ENCODE peak calls at places on chromosomes 4 and X, in six cellular contexts. R is GM12878, W is H1, I is GM12892, C is K562, Y is HepG2. B is an unnamed sample.

GRCh38 chr4:80184053-80184790 is 13.1 kb upstream of the PRDM8 start:
- DNase-seq in I (peak), C (no peak), Y (peak), W (no peak), R (no peak), B (peak)

GRCh38 chrX:39688576-39689373 is 409.0 kb downstream of the BCOR start:
- DNase-seq in R (no peak), W (no peak), Y (peak), C (peak), I (peak), B (no peak)

GRCh38 chrX:83022020-83022419 is 486.1 kb upstream of the POU3F4 start:
- DNase-seq in C (no peak), Y (no peak), W (peak), I (no peak), R (no peak), B (no peak)

GRCh38 chr4:40327340-40327739 is 7.8 kb upstream of the CHRNA9 start:
- DNase-seq in I (no peak), Y (no peak), C (no peak), W (no peak), R (no peak), B (no peak)

GRCh38 chrX:38805294-38806053 is 4.2 kb downstream of the MID1IP1 start:
- DNase-seq in R (no peak), C (peak), I (peak), W (no peak), Y (peak), B (no peak)

GRCh38 chrX:44382871-44383270 is 39.4 kb upstream of the EFHC2 start:
- DNase-seq in C (no peak), I (no peak), W (no peak), Y (no peak), R (no peak), B (no peak)

GRCh38 chrX:148380614-148381561 is 119.5 kb upstream of the AFF2 start:
- DNase-seq in W (no peak), R (peak), Y (no peak), I (no peak), C (no peak), B (no peak)

GRCh38 chr4:88320174-88320779 is 35.9 kb upstream of the PPM1K start:
- DNase-seq in R (no peak), Y (no peak), I (no peak), W (no peak), C (no peak), B (no peak)

GRCh38 chrX:24241822-24242648 is 71.8 kb downstream of the SUPT20HL2 start:
- DNase-seq in Y (peak), W (no peak), I (no peak), C (peak), R (no peak), B (no peak)

GRCh38 chr4:40547446-40548132 is 82.1 kb downstream of the RBM47 start:
- DNase-seq in C (no peak), W (no peak), Y (no peak), R (no peak), I (no peak), B (no peak)

GRCh38 chr4:105930696-105931095 is 35.4 kb downstream of the NPNT start:
- DNase-seq in Y (no peak), C (no peak), W (no peak), I (no peak), R (no peak), B (no peak)

GRCh38 chr4:158599150-158599549 is 72.5 kb downstream of the C4orf46 start:
- DNase-seq in R (no peak), W (no peak), I (no peak), C (no peak), Y (no peak), B (no peak)

GRCh38 chr4:55503164-55503563 is 43.5 kb downstream of the CLOCK start:
- DNase-seq in Y (no peak), W (no peak), C (peak), R (no peak), I (no peak), B (no peak)

GRCh38 chrX:136851526-136851925 is 29.0 kb downstream of the RBMX start:
- DNase-seq in Y (no peak), W (no peak), R (no peak), I (no peak), C (no peak), B (no peak)

GRCh38 chr4:184471872-184472539 is 2.3 kb downstream of the IRF2 start:
- DNase-seq in W (no peak), Y (no peak), I (peak), R (no peak), C (no peak), B (no peak)

GRCh38 chr4:120694973-120695372 is 227.6 kb downstream of the PRDM5 start:
- DNase-seq in I (no peak), W (no peak), Y (no peak), R (no peak), C (no peak), B (no peak)

DNA sequence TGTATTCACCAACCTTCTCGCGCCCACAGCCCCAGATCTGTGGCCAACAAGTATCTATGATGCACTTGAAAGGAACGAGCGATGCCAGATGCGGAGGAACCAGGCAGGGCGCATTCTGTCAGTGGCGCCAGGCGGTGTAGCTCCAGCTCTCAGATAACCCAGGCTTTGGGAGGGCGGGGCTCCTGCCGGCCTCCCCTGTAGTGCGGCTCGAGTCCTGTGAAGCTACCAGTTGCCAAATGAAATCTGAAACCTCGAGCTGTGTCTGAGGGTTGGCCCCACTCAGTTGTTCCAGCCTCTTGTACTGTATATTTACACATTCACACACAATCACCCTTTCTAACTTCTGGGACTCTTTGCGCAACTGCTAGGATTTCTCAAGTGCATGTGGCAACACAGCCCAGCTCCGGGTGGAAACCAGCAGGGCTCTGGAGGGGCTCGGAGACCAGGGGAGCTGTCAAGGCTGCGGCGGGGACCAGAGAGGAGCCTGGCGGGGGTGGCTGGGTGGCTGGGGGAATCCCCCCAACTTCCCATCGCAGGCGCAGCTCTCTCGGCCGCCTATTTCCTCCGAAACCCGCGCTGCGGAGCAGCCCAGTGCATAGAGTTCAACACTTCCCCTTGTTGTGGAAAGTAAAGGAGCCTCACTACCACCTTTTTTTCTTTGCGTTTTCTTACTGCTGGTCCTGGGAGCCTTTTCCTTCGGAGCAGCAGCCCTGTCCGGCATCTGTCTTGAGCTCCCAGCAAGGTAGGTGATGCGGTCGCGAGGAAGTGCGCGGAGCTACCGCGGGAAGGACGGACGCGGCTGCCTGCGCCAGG is at the start of gene ARHGAP24:
- DNase-seq in W (peak), R (peak), Y (peak), I (peak), C (no peak), B (peak)
- TF ChIP-seq POLR2A in W (no peak), R (no peak), Y (no peak), I (no peak), C (no peak), B (no peak)

GRCh38 chr4:39237179-39237578 is 54.9 kb downstream of the WDR19 start:
- DNase-seq in R (no peak), I (no peak), Y (peak), W (no peak), C (no peak), B (no peak)
- TF ChIP-seq TAF1 in R (no peak), I (no peak), Y (no peak), W (no peak), C (no peak), B (no peak)

GRCh38 chr4:6749340-6750171 is 33.0 kb upstream of the KIAA0232 start:
- DNase-seq in R (no peak), W (no peak), Y (peak), C (peak), I (no peak), B (no peak)
- TF ChIP-seq POLR2A in R (no peak), W (no peak), Y (no peak), C (no peak), I (no peak), B (no peak)

GRCh38 chrX:150036181-150036580 is 97.9 kb upstream of the EOLA2 start:
- DNase-seq in C (no peak), Y (peak), I (no peak), R (no peak), W (no peak), B (no peak)
- TF ChIP-seq TAF1 in C (no peak), Y (no peak), I (no peak), R (no peak), W (no peak), B (no peak)

GRCh38 chrX:150980711-150981110 is 2.4 kb upstream of the HMGB3 start:
- DNase-seq in W (no peak), R (no peak), I (no peak), Y (no peak), C (no peak), B (no peak)

GRCh38 chrX:150983526-150984163 is 510 bp downstream of the HMGB3 start:
- DNase-seq in R (no peak), Y (no peak), I (no peak), W (no peak), C (peak), B (no peak)

GRCh38 chrX:150984164-150984824 is 1.2 kb downstream of the HMGB3 start:
- DNase-seq in I (no peak), Y (no peak), C (peak), W (no peak), R (no peak), B (no peak)

GRCh38 chrX:150982235-150982785 is 825 bp upstream of the HMGB3 start:
- DNase-seq in Y (no peak), C (no peak), R (no peak), I (no peak), W (no peak), B (no peak)

DNA sequence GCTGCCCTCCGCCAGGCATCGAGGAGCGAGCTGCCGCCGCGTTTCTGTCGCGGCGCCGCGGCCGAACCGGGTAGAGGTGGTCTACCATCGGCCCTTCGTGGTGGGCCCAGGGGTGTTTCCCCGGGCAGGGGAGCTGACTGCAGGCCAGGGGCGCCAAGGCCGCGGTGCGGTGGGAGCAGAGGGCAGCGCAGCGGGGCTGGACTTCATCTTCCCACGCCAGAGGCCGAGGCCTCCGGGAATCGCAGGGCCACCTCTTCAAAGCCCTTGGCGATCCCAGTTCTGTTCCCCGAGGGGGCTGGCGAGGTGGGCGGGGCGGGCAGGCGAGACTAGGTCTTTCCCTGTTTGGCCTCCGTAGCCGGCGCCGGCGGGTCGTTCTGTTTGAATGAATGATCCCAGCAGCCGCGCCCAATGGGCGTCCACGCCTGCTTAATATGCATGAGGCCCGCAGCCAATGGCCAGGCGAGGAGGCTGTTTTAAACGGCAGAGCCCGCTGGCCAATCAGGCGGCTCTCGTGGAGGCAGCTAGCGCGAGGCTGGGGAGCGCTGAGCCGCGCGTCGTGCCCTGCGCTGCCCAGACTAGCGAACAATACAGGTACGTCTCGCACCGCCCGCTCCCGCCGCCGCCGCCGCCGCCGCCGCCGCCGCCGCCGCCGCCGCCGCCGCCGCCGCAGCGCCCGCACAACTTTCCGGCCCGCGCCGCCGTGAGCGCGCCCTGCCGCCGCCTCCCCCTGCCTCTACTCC is at the start of gene HMGB3:
- DNase-seq in C (peak), Y (peak), W (peak), I (peak), R (peak), B (peak)
- TF ChIP-seq POLR2A in C (peak), Y (peak), W (peak), I (peak), R (peak), B (no peak)

DNA sequence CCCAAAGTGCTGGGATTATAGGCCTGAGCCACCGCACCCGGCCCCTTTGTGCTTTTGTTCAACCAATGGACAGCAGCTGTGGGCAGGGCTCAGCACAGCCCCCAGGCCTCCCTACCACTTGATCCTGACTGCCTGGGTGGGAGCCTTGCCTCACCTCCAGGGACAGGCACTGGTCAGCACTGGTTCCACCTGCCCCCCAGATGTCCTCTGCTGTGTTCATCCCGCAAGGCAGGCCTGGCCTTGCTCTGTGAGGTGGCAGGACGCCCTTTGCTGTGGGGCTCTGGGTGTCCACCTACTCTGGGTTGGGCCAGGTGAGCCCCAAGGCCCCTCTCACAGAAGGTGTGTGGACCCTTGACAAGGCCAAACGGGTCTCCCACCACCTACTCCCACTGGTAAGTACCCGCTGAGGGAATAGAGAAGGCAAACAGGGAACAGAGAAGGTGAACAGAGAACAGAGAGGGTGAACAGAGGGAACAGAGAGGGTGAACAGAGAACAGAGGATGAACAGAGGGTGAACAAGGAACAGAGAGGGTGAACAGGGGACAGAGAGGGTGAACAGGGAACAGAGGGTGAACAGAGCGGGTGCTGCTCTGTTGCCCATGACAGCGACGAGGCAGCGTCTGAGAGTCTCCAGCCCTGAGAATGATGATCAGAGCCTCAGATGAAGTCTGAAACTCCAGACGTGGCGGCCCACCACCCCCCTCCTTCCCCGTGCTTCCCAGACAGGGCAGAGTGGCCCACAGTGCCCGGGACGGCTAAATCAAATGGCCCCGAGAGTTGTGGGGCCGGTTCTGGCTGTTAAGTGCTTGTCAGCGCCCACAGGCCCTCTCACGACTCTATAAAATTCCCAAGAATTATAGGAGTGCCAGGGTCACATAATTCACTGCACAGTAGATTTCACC is 55.0 kb upstream of the NKX1-1 start:
- DNase-seq in Y (no peak), I (no peak), W (no peak), C (no peak), R (no peak), B (no peak)
- TF ChIP-seq TAF1 in Y (no peak), I (no peak), W (no peak), C (no peak), R (no peak), B (no peak)

B was measured in GM12891.